ENCODE peak calls at places on chromosomes 5 and 9, in five cellular contexts. One of them, this sample, is unnamed.

GRCh38 chr9:130240410-130241197 is 25.0 kb upstream of the HMCN2 start:
- DNase-seq in K562: peak
- DNase-seq in SK-N-SH: peak
- DNase-seq in HepG2: peak
- DNase-seq in GM12878: peak
- DNase-seq in this sample: peak

GRCh38 chr5:81755320-81755719 is 4.4 kb upstream of the SSBP2 start:
- DNase-seq in K562: peak
- DNase-seq in SK-N-SH: no peak
- DNase-seq in HepG2: peak
- DNase-seq in GM12878: no peak
- DNase-seq in this sample: peak

GRCh38 chr5:108930107-108930506 is 182.4 kb downstream of the FER start:
- DNase-seq in K562: no peak
- DNase-seq in SK-N-SH: no peak
- DNase-seq in HepG2: no peak
- DNase-seq in GM12878: no peak
- DNase-seq in this sample: no peak

GRCh38 chr9:112751059-112751795 is 667 bp downstream of the SNX30 start:
- DNase-seq in K562: peak
- DNase-seq in SK-N-SH: peak
- DNase-seq in HepG2: peak
- DNase-seq in GM12878: no peak
- DNase-seq in this sample: peak

GRCh38 chr9:134814598-134815215 is 65.9 kb upstream of the FCN2 start:
- DNase-seq in K562: no peak
- DNase-seq in SK-N-SH: no peak
- DNase-seq in HepG2: no peak
- DNase-seq in GM12878: no peak
- DNase-seq in this sample: peak

GRCh38 chr5:66306844-66307315 is 162.8 kb downstream of the SREK1 start:
- DNase-seq in K562: no peak
- DNase-seq in SK-N-SH: no peak
- DNase-seq in HepG2: no peak
- DNase-seq in GM12878: no peak
- DNase-seq in this sample: no peak

GRCh38 chr9:134775552-134775951 is 105.1 kb upstream of the FCN2 start:
- DNase-seq in K562: no peak
- DNase-seq in SK-N-SH: no peak
- DNase-seq in HepG2: no peak
- DNase-seq in GM12878: no peak
- DNase-seq in this sample: peak

GRCh38 chr9:130626249-130626982 is 38.0 kb upstream of the PRDM12 start:
- DNase-seq in K562: no peak
- DNase-seq in SK-N-SH: no peak
- DNase-seq in HepG2: no peak
- DNase-seq in GM12878: no peak
- DNase-seq in this sample: no peak

GRCh38 chr5:96236051-96236450 is 197.0 kb downstream of the PCSK1 start:
- DNase-seq in K562: no peak
- DNase-seq in SK-N-SH: no peak
- DNase-seq in HepG2: no peak
- DNase-seq in GM12878: no peak
- DNase-seq in this sample: no peak

GRCh38 chr5:27403248-27403882 is 365.0 kb upstream of the CDH9 start:
- DNase-seq in K562: no peak
- DNase-seq in SK-N-SH: no peak
- DNase-seq in HepG2: no peak
- DNase-seq in GM12878: no peak
- DNase-seq in this sample: no peak

GRCh38 chr5:154520861-154521453 is 42.9 kb upstream of the HAND1 start:
- DNase-seq in K562: peak
- DNase-seq in SK-N-SH: peak
- DNase-seq in HepG2: peak
- DNase-seq in GM12878: no peak
- DNase-seq in this sample: no peak

GRCh38 chr5:101515721-101516120 is 612.6 kb upstream of the ST8SIA4 start:
- DNase-seq in K562: no peak
- DNase-seq in SK-N-SH: no peak
- DNase-seq in HepG2: no peak
- DNase-seq in GM12878: no peak
- DNase-seq in this sample: no peak

GRCh38 chr9:110291921-110292575 is 35.7 kb upstream of the TXN start:
- DNase-seq in K562: no peak
- DNase-seq in SK-N-SH: peak
- DNase-seq in HepG2: no peak
- DNase-seq in GM12878: no peak
- DNase-seq in this sample: no peak

GRCh38 chr5:179316961-179317360 is 28.3 kb downstream of the ADAMTS2 start:
- DNase-seq in K562: no peak
- DNase-seq in SK-N-SH: no peak
- DNase-seq in HepG2: no peak
- DNase-seq in GM12878: no peak
- DNase-seq in this sample: no peak

GRCh38 chr5:7420506-7421280 is 24.8 kb downstream of the ADCY2 start:
- DNase-seq in K562: no peak
- DNase-seq in SK-N-SH: no peak
- DNase-seq in HepG2: no peak
- DNase-seq in GM12878: no peak
- DNase-seq in this sample: no peak

GRCh38 chr9:5529683-5530221 is 19.4 kb downstream of the PDCD1LG2 start:
- DNase-seq in K562: no peak
- DNase-seq in SK-N-SH: no peak
- DNase-seq in HepG2: no peak
- DNase-seq in GM12878: peak
- DNase-seq in this sample: peak

GRCh38 chr5:501833-502184 is 22.4 kb downstream of the SLC9A3 start:
- DNase-seq in K562: no peak
- DNase-seq in SK-N-SH: no peak
- DNase-seq in HepG2: no peak
- DNase-seq in GM12878: no peak
- DNase-seq in this sample: no peak

GRCh38 chr5:159456261-159456660 is 126.0 kb upstream of the IL12B start:
- DNase-seq in K562: no peak
- DNase-seq in SK-N-SH: no peak
- DNase-seq in HepG2: no peak
- DNase-seq in GM12878: no peak
- DNase-seq in this sample: no peak

GRCh38 chr5:79284852-79285251 is 48.9 kb downstream of the JMY start:
- DNase-seq in K562: no peak
- DNase-seq in SK-N-SH: no peak
- DNase-seq in HepG2: no peak
- DNase-seq in GM12878: no peak
- DNase-seq in this sample: peak

GRCh38 chr5:26492835-26493459 is 545.4 kb downstream of the CDH9 start:
- DNase-seq in K562: no peak
- DNase-seq in SK-N-SH: no peak
- DNase-seq in HepG2: no peak
- DNase-seq in GM12878: no peak
- DNase-seq in this sample: no peak

GRCh38 chr5:50969207-50970145 is 303.0 kb downstream of the PARP8 start:
- DNase-seq in K562: no peak
- DNase-seq in SK-N-SH: peak
- DNase-seq in HepG2: no peak
- DNase-seq in GM12878: no peak
- DNase-seq in this sample: no peak

GRCh38 chr9:129317179-129318011 is 139.3 kb upstream of the IER5L start:
- DNase-seq in K562: no peak
- DNase-seq in SK-N-SH: peak
- DNase-seq in HepG2: peak
- DNase-seq in GM12878: no peak
- DNase-seq in this sample: peak

GRCh38 chr5:150428106-150428876 is 15.6 kb upstream of the CD74 start:
- DNase-seq in K562: peak
- DNase-seq in SK-N-SH: no peak
- DNase-seq in HepG2: peak
- DNase-seq in GM12878: no peak
- DNase-seq in this sample: no peak

GRCh38 chr5:111408817-111409216 is 103.5 kb downstream of the STARD4 start:
- DNase-seq in K562: no peak
- DNase-seq in SK-N-SH: no peak
- DNase-seq in HepG2: no peak
- DNase-seq in GM12878: no peak
- DNase-seq in this sample: no peak

GRCh38 chr9:35859310-35859994 is 10.7 kb downstream of the OR13J1 start:
- DNase-seq in K562: peak
- DNase-seq in SK-N-SH: peak
- DNase-seq in HepG2: no peak
- DNase-seq in GM12878: no peak
- DNase-seq in this sample: peak

GRCh38 chr9:99445920-99446319 is 223.8 kb downstream of the SEC61B start:
- DNase-seq in K562: no peak
- DNase-seq in SK-N-SH: no peak
- DNase-seq in HepG2: no peak
- DNase-seq in GM12878: no peak
- DNase-seq in this sample: no peak

GRCh38 chr5:150214289-150214688 is 24.4 kb downstream of the SLC6A7 start:
- DNase-seq in K562: peak
- DNase-seq in SK-N-SH: no peak
- DNase-seq in HepG2: no peak
- DNase-seq in GM12878: no peak
- DNase-seq in this sample: peak

DNA sequence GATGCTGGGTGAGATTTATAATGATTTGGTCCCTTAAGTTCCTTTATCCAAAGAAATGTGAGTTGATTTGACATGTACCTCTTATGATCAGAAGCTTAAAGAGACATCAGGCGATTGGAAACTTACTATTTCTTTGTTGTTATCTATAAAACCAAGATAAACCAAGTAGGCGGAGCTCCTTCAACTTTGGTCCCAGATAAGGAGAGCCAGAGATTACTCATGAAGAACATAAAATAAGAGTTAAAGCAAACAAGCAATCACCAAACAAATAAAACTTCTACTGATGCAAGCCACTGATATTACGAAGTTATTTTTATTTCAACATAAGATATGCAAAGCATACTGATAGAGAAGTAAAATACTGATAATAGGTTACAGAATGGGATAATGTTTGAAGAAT is 141.5 kb upstream of the CDH18 start:
- DNase-seq in K562: no peak
- DNase-seq in SK-N-SH: no peak
- DNase-seq in HepG2: no peak
- DNase-seq in GM12878: no peak
- DNase-seq in this sample: no peak
- TF ChIP-seq MXI1 in K562: no peak
- TF ChIP-seq MXI1 in SK-N-SH: no peak
- TF ChIP-seq MXI1 in HepG2: no peak
- TF ChIP-seq MXI1 in GM12878: no peak
- TF ChIP-seq MXI1 in this sample: no peak

GRCh38 chr5:167794121-167794520 is 497.3 kb upstream of the WWC1 start:
- DNase-seq in K562: no peak
- DNase-seq in SK-N-SH: no peak
- DNase-seq in HepG2: no peak
- DNase-seq in GM12878: no peak
- DNase-seq in this sample: no peak

GRCh38 chr5:167793700-167794099 is 497.7 kb upstream of the WWC1 start:
- DNase-seq in K562: no peak
- DNase-seq in SK-N-SH: no peak
- DNase-seq in HepG2: no peak
- DNase-seq in GM12878: no peak
- DNase-seq in this sample: no peak

GRCh38 chr5:167790462-167791260 is 500.8 kb upstream of the WWC1 start:
- DNase-seq in K562: no peak
- DNase-seq in SK-N-SH: no peak
- DNase-seq in HepG2: no peak
- DNase-seq in GM12878: no peak
- DNase-seq in this sample: peak

GRCh38 chr5:167796636-167797035 is 494.8 kb upstream of the WWC1 start:
- DNase-seq in K562: no peak
- DNase-seq in SK-N-SH: no peak
- DNase-seq in HepG2: no peak
- DNase-seq in GM12878: no peak
- DNase-seq in this sample: no peak

DNA sequence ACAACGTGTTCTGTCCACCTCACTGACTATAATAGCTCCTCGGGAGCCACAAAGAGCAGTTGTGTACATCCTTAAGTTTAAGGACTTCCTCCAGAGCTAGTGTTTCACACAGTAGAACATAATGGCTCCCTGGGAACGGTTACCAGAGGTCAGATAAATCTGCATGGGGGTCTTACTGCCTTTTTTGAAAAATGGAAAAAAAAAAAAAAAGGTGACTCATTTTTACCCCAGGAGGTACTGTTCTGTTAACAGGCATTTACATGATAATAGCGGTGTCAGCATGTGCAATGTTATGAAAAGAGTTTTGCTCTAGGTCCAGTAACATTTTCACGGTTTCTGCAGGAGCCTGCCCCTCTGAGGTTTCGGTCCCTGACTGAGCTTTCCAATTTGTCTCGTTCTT is 498.9 kb upstream of the WWC1 start:
- DNase-seq in K562: no peak
- DNase-seq in SK-N-SH: no peak
- DNase-seq in HepG2: no peak
- DNase-seq in GM12878: no peak
- DNase-seq in this sample: no peak
- TF ChIP-seq MXI1 in K562: no peak
- TF ChIP-seq MXI1 in SK-N-SH: no peak
- TF ChIP-seq MXI1 in HepG2: no peak
- TF ChIP-seq MXI1 in GM12878: no peak
- TF ChIP-seq MXI1 in this sample: no peak

GRCh38 chr5:156261275-156261939 is 65.6 kb upstream of the SGCD start:
- DNase-seq in K562: no peak
- DNase-seq in SK-N-SH: no peak
- DNase-seq in HepG2: no peak
- DNase-seq in GM12878: no peak
- DNase-seq in this sample: no peak

GRCh38 chr5:156258934-156259333 is 68.0 kb upstream of the SGCD start:
- DNase-seq in K562: no peak
- DNase-seq in SK-N-SH: no peak
- DNase-seq in HepG2: no peak
- DNase-seq in GM12878: no peak
- DNase-seq in this sample: no peak

GRCh38 chr5:156256644-156257043 is 70.3 kb upstream of the SGCD start:
- DNase-seq in K562: no peak
- DNase-seq in SK-N-SH: no peak
- DNase-seq in HepG2: no peak
- DNase-seq in GM12878: no peak
- DNase-seq in this sample: no peak

GRCh38 chr5:156259618-156260017 is 67.3 kb upstream of the SGCD start:
- DNase-seq in K562: no peak
- DNase-seq in SK-N-SH: no peak
- DNase-seq in HepG2: no peak
- DNase-seq in GM12878: no peak
- DNase-seq in this sample: no peak
- TF ChIP-seq MXI1 in K562: no peak
- TF ChIP-seq MXI1 in SK-N-SH: no peak
- TF ChIP-seq MXI1 in HepG2: no peak
- TF ChIP-seq MXI1 in GM12878: no peak
- TF ChIP-seq MXI1 in this sample: no peak

DNA sequence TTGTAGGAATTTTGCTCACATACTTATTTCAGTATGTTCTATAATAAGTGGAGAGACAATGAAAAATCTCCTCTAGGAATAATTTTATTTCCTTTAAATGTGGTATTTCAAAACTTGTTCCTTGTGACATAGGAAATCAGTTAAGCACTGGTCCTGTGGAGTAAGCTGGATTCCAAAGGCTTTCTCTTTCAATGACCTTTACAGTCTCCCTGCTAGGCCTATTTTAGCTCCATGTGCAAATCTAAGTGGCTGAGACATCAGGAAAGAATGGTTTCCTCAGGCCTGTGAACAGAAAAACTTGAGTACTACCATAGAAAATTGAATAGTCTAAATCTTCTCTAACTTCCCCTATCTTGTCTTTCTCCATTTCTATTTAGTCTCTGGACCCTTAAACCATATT is 514.2 kb upstream of the TLE4 start:
- DNase-seq in K562: no peak
- DNase-seq in SK-N-SH: no peak
- DNase-seq in HepG2: no peak
- DNase-seq in GM12878: no peak
- DNase-seq in this sample: peak
- TF ChIP-seq MXI1 in K562: no peak
- TF ChIP-seq MXI1 in SK-N-SH: no peak
- TF ChIP-seq MXI1 in HepG2: no peak
- TF ChIP-seq MXI1 in GM12878: no peak
- TF ChIP-seq MXI1 in this sample: no peak